ENCODE peak calls at places on chromosomes 6 and 20, in seven cellular contexts. One of them, this sample, is unnamed.

GRCh38 chr20:50680106-50680960 is 11.0 kb downstream of the RIPOR3 start:
- DNase-seq in T-helper 1 cell: no peak
- DNase-seq in HCT116: no peak
- DNase-seq in mucosa of gallbladder: peak; percentile 80
- DNase-seq in left cardiac atrium: peak; percentile 53
- DNase-seq in stimulated activated naive CD8-positive, alpha-beta T cell treated with anti-CD3 and anti-CD28 coated beads, Interleukin-15, Interleukin-2, amounts not matched to agents 100 U/mL and 50 U/mL, for 24 hours: no peak
- DNase-seq in LoVo: no peak
- DNase-seq in this sample: no peak

GRCh38 chr6:142071981-142072380 is 60.7 kb upstream of the GJE1 start:
- DNase-seq in T-helper 1 cell: no peak
- DNase-seq in HCT116: peak; percentile 22
- DNase-seq in mucosa of gallbladder: no peak
- DNase-seq in left cardiac atrium: no peak
- DNase-seq in stimulated activated naive CD8-positive, alpha-beta T cell treated with anti-CD3 and anti-CD28 coated beads, Interleukin-15, Interleukin-2, amounts not matched to agents 100 U/mL and 50 U/mL, for 24 hours: no peak
- DNase-seq in LoVo: no peak
- DNase-seq in this sample: no peak

GRCh38 chr20:5127859-5128409 is 1.1 kb downstream of the CDS2 start:
- DNase-seq in T-helper 1 cell: no peak
- DNase-seq in HCT116: no peak
- DNase-seq in mucosa of gallbladder: no peak
- DNase-seq in left cardiac atrium: no peak
- DNase-seq in stimulated activated naive CD8-positive, alpha-beta T cell treated with anti-CD3 and anti-CD28 coated beads, Interleukin-15, Interleukin-2, amounts not matched to agents 100 U/mL and 50 U/mL, for 24 hours: no peak
- DNase-seq in LoVo: no peak
- DNase-seq in this sample: no peak

GRCh38 chr20:56518999-56519398 is 5.5 kb upstream of the FAM209A start:
- DNase-seq in T-helper 1 cell: no peak
- DNase-seq in HCT116: no peak
- DNase-seq in mucosa of gallbladder: no peak
- DNase-seq in left cardiac atrium: no peak
- DNase-seq in stimulated activated naive CD8-positive, alpha-beta T cell treated with anti-CD3 and anti-CD28 coated beads, Interleukin-15, Interleukin-2, amounts not matched to agents 100 U/mL and 50 U/mL, for 24 hours: no peak
- DNase-seq in LoVo: no peak
- DNase-seq in this sample: no peak

GRCh38 chr20:35699914-35700624 is 864 bp downstream of the ROMO1 start:
- DNase-seq in T-helper 1 cell: no peak
- DNase-seq in HCT116: no peak
- DNase-seq in mucosa of gallbladder: no peak
- DNase-seq in left cardiac atrium: no peak
- DNase-seq in stimulated activated naive CD8-positive, alpha-beta T cell treated with anti-CD3 and anti-CD28 coated beads, Interleukin-15, Interleukin-2, amounts not matched to agents 100 U/mL and 50 U/mL, for 24 hours: no peak
- DNase-seq in LoVo: no peak
- DNase-seq in this sample: no peak

GRCh38 chr6:161168281-161168891 is 105.5 kb downstream of the AGPAT4 start:
- DNase-seq in T-helper 1 cell: no peak
- DNase-seq in HCT116: peak; percentile 86
- DNase-seq in mucosa of gallbladder: peak; percentile 87
- DNase-seq in left cardiac atrium: no peak
- DNase-seq in stimulated activated naive CD8-positive, alpha-beta T cell treated with anti-CD3 and anti-CD28 coated beads, Interleukin-15, Interleukin-2, amounts not matched to agents 100 U/mL and 50 U/mL, for 24 hours: no peak
- DNase-seq in LoVo: no peak
- DNase-seq in this sample: no peak

GRCh38 chr6:125102901-125103300 is 50.7 kb upstream of the TPD52L1 start:
- DNase-seq in T-helper 1 cell: no peak
- DNase-seq in HCT116: peak; percentile 21
- DNase-seq in mucosa of gallbladder: no peak
- DNase-seq in left cardiac atrium: no peak
- DNase-seq in stimulated activated naive CD8-positive, alpha-beta T cell treated with anti-CD3 and anti-CD28 coated beads, Interleukin-15, Interleukin-2, amounts not matched to agents 100 U/mL and 50 U/mL, for 24 hours: no peak
- DNase-seq in LoVo: no peak
- DNase-seq in this sample: no peak

GRCh38 chr20:45647441-45648050 is 16.5 kb upstream of the WFDC9 start:
- DNase-seq in T-helper 1 cell: no peak
- DNase-seq in HCT116: no peak
- DNase-seq in mucosa of gallbladder: no peak
- DNase-seq in left cardiac atrium: no peak
- DNase-seq in stimulated activated naive CD8-positive, alpha-beta T cell treated with anti-CD3 and anti-CD28 coated beads, Interleukin-15, Interleukin-2, amounts not matched to agents 100 U/mL and 50 U/mL, for 24 hours: no peak
- DNase-seq in LoVo: no peak
- DNase-seq in this sample: no peak

GRCh38 chr20:6333110-6333509 is 210.3 kb upstream of the FERMT1 start:
- DNase-seq in T-helper 1 cell: no peak
- DNase-seq in HCT116: no peak
- DNase-seq in mucosa of gallbladder: no peak
- DNase-seq in left cardiac atrium: no peak
- DNase-seq in stimulated activated naive CD8-positive, alpha-beta T cell treated with anti-CD3 and anti-CD28 coated beads, Interleukin-15, Interleukin-2, amounts not matched to agents 100 U/mL and 50 U/mL, for 24 hours: no peak
- DNase-seq in LoVo: no peak
- DNase-seq in this sample: no peak